ENCODE peak calls at places on chromosomes 4 and X, in ten cellular contexts. C is putamen, Q is cardiac fibroblast, X is iris pigment epithelial cell, P is HFFc6, A is nucleus accumbens, U is mammary epithelial cell, F is astrocyte of the spinal cord, I is kidney glomerular epithelial cell, O is transverse colon. G is an unnamed sample.
A peak's percentile ranks its signal among the peaks of the same experiment; 100 is the strongest.

GRCh38 chr4:85369703-85370380 is 105.1 kb upstream of the ARHGAP24 start:
- DNase-seq in C (no peak), Q (no peak), X (no peak), P (no peak), A (no peak), U (no peak), F (no peak), I (no peak), O (no peak), G (no peak)

GRCh38 chrX:24435038-24435437 is 30.0 kb upstream of the PDK3 start:
- DNase-seq in C (no peak), Q (no peak), X (no peak), P (no peak), A (no peak), U (no peak), F (no peak), I (no peak), O (no peak), G (no peak)

GRCh38 chr4:16226816-16227461 is 668 bp upstream of the TAPT1 start:
- DNase-seq in C (peak; percentile 58), Q (peak; percentile 47), X (peak; percentile 30), P (no peak), A (peak; percentile 44), U (peak; percentile 34), F (peak; percentile 32), I (no peak), O (peak; percentile 69), G (no peak)

GRCh38 chr4:158610790-158611189 is 60.9 kb downstream of the C4orf46 start:
- DNase-seq in C (no peak), Q (peak; percentile 36), X (peak; percentile 34), P (no peak), A (no peak), U (peak; percentile 18), F (peak; percentile 35), I (no peak), O (no peak), G (no peak)

GRCh38 chr4:173448919-173449641 is 50.2 kb upstream of the SCRG1 start:
- DNase-seq in C (peak; percentile 13), Q (peak; percentile 8), X (no peak), P (no peak), A (no peak), U (no peak), F (no peak), I (no peak), O (no peak), G (no peak)

GRCh38 chrX:99602107-99602506 is 808.0 kb downstream of the PCDH19 start:
- DNase-seq in C (no peak), Q (no peak), X (no peak), P (no peak), A (no peak), U (no peak), F (no peak), I (no peak), O (no peak), G (no peak)

GRCh38 chr4:168705121-168705520 is 208.3 kb downstream of the PALLD start:
- DNase-seq in C (no peak), Q (no peak), X (no peak), P (no peak), A (no peak), U (no peak), F (no peak), I (no peak), O (no peak), G (no peak)

GRCh38 chr4:85762204-85762884 is 287.4 kb downstream of the ARHGAP24 start:
- DNase-seq in C (no peak), Q (peak; percentile 94), X (peak; percentile 95), P (peak; percentile 82), A (no peak), U (no peak), F (peak; percentile 88), I (no peak), O (no peak), G (no peak)

GRCh38 chr4:20030108-20030507 is 221.6 kb upstream of the SLIT2 start:
- DNase-seq in C (no peak), Q (no peak), X (no peak), P (no peak), A (no peak), U (no peak), F (no peak), I (no peak), O (no peak), G (no peak)

GRCh38 chr4:34181891-34182290 is 2062.4 kb downstream of the ARAP2 start:
- DNase-seq in C (no peak), Q (peak; percentile 92), X (peak; percentile 79), P (peak; percentile 52), A (no peak), U (peak; percentile 63), F (no peak), I (peak; percentile 1), O (no peak), G (no peak)

GRCh38 chrX:37786666-37787337 is 6.9 kb downstream of the CYBB start:
- DNase-seq in C (no peak), Q (no peak), X (no peak), P (no peak), A (no peak), U (no peak), F (no peak), I (no peak), O (no peak), G (no peak)

GRCh38 chr4:183831026-183831446 is 74.1 kb upstream of the STOX2 start:
- DNase-seq in C (no peak), Q (no peak), X (no peak), P (no peak), A (no peak), U (no peak), F (no peak), I (no peak), O (no peak), G (no peak)

GRCh38 chr4:7324651-7325121 is 110.0 kb downstream of the PSAPL1 start:
- DNase-seq in C (peak; percentile 83), Q (no peak), X (no peak), P (no peak), A (peak; percentile 65), U (no peak), F (no peak), I (no peak), O (no peak), G (no peak)

GRCh38 chrX:38458071-38458470 is 103.3 kb upstream of the TSPAN7 start:
- DNase-seq in C (no peak), Q (no peak), X (no peak), P (no peak), A (no peak), U (no peak), F (no peak), I (no peak), O (no peak), G (no peak)

GRCh38 chr4:56289934-56290333 is 97.4 kb downstream of the AASDH start:
- DNase-seq in C (no peak), Q (no peak), X (peak; percentile 12), P (no peak), A (no peak), U (no peak), F (peak; percentile 20), I (no peak), O (no peak), G (no peak)

GRCh38 chrX:153533041-153533565 is 15.7 kb downstream of the ATP2B3 start:
- DNase-seq in C (no peak), Q (no peak), X (peak; percentile 5), P (no peak), A (no peak), U (no peak), F (no peak), I (no peak), O (no peak), G (no peak)

GRCh38 chr4:7309636-7310035 is 117.3 kb downstream of the SORCS2 start:
- DNase-seq in C (no peak), Q (no peak), X (no peak), P (no peak), A (no peak), U (no peak), F (no peak), I (no peak), O (no peak), G (no peak)

GRCh38 chr4:123516576-123516975 is 120.0 kb downstream of the SPRY1 start:
- DNase-seq in C (no peak), Q (no peak), X (no peak), P (no peak), A (no peak), U (no peak), F (no peak), I (peak; percentile 20), O (no peak), G (no peak)

GRCh38 chr4:4969298-4969697 is 50.0 kb downstream of the CYTL1 start:
- DNase-seq in C (no peak), Q (peak; percentile 9), X (no peak), P (no peak), A (no peak), U (peak; percentile 16), F (no peak), I (no peak), O (no peak), G (no peak)

GRCh38 chr4:102815981-102816380 is 11.4 kb downstream of the UBE2D3 start:
- DNase-seq in C (no peak), Q (peak; percentile 95), X (peak; percentile 87), P (peak; percentile 95), A (no peak), U (peak; percentile 87), F (peak; percentile 86), I (peak; percentile 86), O (no peak), G (no peak)

G was measured in keratinocyte.